ENCODE peak calls at places on chromosomes 16 and 17, in ten cellular contexts. Y is tibial nerve, M is IMR-90, Q is stomach, I is transverse colon, V is heart left ventricle, H is A549, K is HCT116, A is spleen, W is ovary. C is an unnamed sample.

GRCh38 chr17:74758846-74759163 is 10.4 kb downstream of the NHERF1 start:
- DNase-seq in K (no peak), W (no peak), Y (no peak), Q (no peak), H (no peak), A (no peak), I (peak; percentile 46), V (no peak), M (peak; percentile 27), C (peak; percentile 78)

GRCh38 chr17:28711723-28712036 is at the start of gene PROCA1:
- DNase-seq in M (no peak), W (peak; percentile 85), I (no peak), Q (no peak), H (no peak), A (peak; percentile 91), K (no peak), Y (no peak), V (no peak), C (no peak)

GRCh38 chr16:68072038-68072695 is 13.0 kb upstream of the NFATC3 start:
- DNase-seq in Q (no peak), I (peak; percentile 66), V (no peak), Y (peak; percentile 59), A (no peak), M (peak; percentile 78), H (peak; percentile 60), K (no peak), W (peak; percentile 67), C (peak; percentile 90)

GRCh38 chr17:35731239-35731931 is at the start of gene RASL10B:
- DNase-seq in V (peak; percentile 69), I (peak; percentile 37), H (no peak), A (no peak), Y (peak; percentile 37), K (no peak), Q (peak; percentile 54), W (peak; percentile 75), M (peak; percentile 31), C (peak; percentile 62)

GRCh38 chr16:25037221-25037620 is 22.1 kb upstream of the ARHGAP17 start:
- DNase-seq in V (no peak), I (no peak), Q (no peak), A (no peak), W (no peak), H (no peak), M (no peak), K (no peak), Y (no peak), C (no peak)

GRCh38 chr16:23711785-23712184 is 1.2 kb downstream of the ERN2 start:
- DNase-seq in I (peak; percentile 83), K (no peak), Y (no peak), W (no peak), V (no peak), M (no peak), A (peak; percentile 40), Q (peak; percentile 79), H (no peak), C (no peak)

GRCh38 chr16:69718365-69718764 is 8.0 kb downstream of the NQO1 start:
- DNase-seq in H (no peak), I (no peak), V (no peak), K (no peak), A (no peak), M (no peak), Q (no peak), W (no peak), Y (no peak), C (no peak)

GRCh38 chr17:40110457-40110856 is 10.1 kb upstream of the NR1D1 start:
- DNase-seq in I (no peak), Q (no peak), Y (peak; percentile 44), H (no peak), A (no peak), M (no peak), K (no peak), W (peak; percentile 52), V (no peak), C (peak; percentile 77)

GRCh38 chr17:17572010-17572785 is 19.3 kb downstream of the PEMT start:
- DNase-seq in A (no peak), I (no peak), Y (no peak), H (no peak), W (no peak), M (no peak), Q (no peak), V (no peak), K (no peak), C (peak; percentile 48)

GRCh38 chr16:1311738-1312458 is 2.5 kb downstream of the UBE2I start:
- DNase-seq in H (no peak), A (peak; percentile 82), M (peak; percentile 17), Y (no peak), Q (no peak), W (peak; percentile 64), K (no peak), I (no peak), V (peak; percentile 55), C (peak; percentile 77)

DNA sequence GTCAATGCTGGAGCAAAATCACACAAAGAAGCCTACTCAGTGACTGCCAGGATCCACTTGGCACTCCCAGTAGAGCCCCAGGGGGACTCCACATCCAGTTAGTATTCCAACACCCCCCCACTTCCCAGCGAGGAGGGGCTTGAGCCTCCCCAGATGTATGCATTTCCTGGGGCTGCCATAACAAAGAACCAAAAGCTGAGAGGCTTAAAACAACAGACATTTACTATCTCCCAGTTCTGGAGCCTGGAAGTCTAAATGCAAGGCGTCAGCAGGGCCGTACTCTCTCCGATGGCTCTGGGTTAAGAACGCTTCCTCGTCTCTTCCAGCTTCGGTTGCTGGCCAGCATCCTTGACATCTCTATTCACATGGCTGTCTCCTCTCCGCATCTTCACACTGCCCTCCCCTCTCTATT is 23.0 kb upstream of the GNA13 start:
- DNase-seq in Y (no peak), A (no peak), V (no peak), I (no peak), M (no peak), Q (no peak), K (no peak), H (no peak), W (no peak), C (no peak)
- TF ChIP-seq CTCF in Y (no peak), A (no peak), V (no peak), I (no peak), M (no peak), Q (no peak), K (no peak), H (no peak), W (no peak), C (no peak)

DNA sequence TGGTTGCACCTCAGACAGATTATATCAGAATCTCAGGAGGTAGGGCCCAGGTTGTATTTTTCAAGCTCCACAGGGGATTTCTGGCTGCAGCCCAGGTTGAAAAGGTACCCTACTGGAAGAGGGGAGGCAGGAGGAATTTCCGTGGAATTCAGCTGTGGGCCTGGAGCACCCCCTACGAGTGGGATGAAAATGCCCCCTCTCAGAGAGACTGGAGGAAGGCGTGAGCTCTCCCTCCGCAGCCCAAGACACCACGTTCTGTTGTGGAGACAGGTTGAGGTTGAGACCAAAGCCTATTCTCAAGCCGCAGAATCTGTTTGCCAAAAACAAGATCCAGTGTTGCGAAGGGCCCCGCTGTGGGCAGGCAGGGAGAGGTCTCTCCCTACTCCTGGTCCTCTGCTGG is 102.0 kb downstream of the CCDC182 start:
- DNase-seq in M (no peak), A (no peak), V (no peak), Y (no peak), H (no peak), W (no peak), I (no peak), K (no peak), Q (no peak), C (no peak)
- H3K27ac ChIP-seq in M (no peak overlapping the region), A (no peak overlapping the region), V (no peak overlapping the region), Y (no peak overlapping the region), H (no peak overlapping the region), W (no peak overlapping the region), I (no peak overlapping the region), K (no peak overlapping the region), Q (no peak overlapping the region), C (no peak overlapping the region)

GRCh38 chr16:30068750-30069574 is 3.4 kb downstream of the ALDOA start:
- DNase-seq in Q (no peak), W (peak; percentile 53), A (no peak), V (no peak), H (peak; percentile 59), K (no peak), I (peak; percentile 28), Y (no peak), M (no peak), C (peak; percentile 54)
- TF ChIP-seq POLR2A in Q (no peak), W (no peak), A (no peak), V (no peak), H (no peak), K (no peak), I (no peak), Y (no peak), M (no peak), C (no peak)

GRCh38 chr16:16934660-16935059 is 536.1 kb downstream of the XYLT1 start:
- DNase-seq in A (no peak), Y (no peak), Q (no peak), K (no peak), H (no peak), I (no peak), W (no peak), M (no peak), V (no peak), C (no peak)

GRCh38 chr16:16930309-16931000 is 540.3 kb downstream of the XYLT1 start:
- DNase-seq in M (no peak), H (no peak), W (no peak), I (no peak), A (no peak), Q (no peak), Y (no peak), V (no peak), K (no peak), C (peak; percentile 55)

GRCh38 chr16:16938009-16938408 is 532.8 kb downstream of the XYLT1 start:
- DNase-seq in Q (no peak), V (no peak), M (no peak), A (no peak), Y (no peak), H (no peak), I (no peak), W (no peak), K (no peak), C (no peak)

GRCh38 chr16:16938980-16939379 is 531.8 kb downstream of the XYLT1 start:
- DNase-seq in I (no peak), M (no peak), H (no peak), W (no peak), V (no peak), Q (no peak), A (no peak), Y (no peak), K (no peak), C (no peak)

GRCh38 chr16:16933861-16934260 is 536.9 kb downstream of the XYLT1 start:
- DNase-seq in Q (no peak), A (no peak), W (no peak), M (no peak), K (no peak), Y (no peak), H (no peak), V (no peak), I (no peak), C (no peak)
- TF ChIP-seq CTCF in Q (no peak), A (no peak), W (no peak), M (no peak), K (no peak), Y (no peak), H (no peak), V (no peak), I (no peak), C (no peak)

DNA sequence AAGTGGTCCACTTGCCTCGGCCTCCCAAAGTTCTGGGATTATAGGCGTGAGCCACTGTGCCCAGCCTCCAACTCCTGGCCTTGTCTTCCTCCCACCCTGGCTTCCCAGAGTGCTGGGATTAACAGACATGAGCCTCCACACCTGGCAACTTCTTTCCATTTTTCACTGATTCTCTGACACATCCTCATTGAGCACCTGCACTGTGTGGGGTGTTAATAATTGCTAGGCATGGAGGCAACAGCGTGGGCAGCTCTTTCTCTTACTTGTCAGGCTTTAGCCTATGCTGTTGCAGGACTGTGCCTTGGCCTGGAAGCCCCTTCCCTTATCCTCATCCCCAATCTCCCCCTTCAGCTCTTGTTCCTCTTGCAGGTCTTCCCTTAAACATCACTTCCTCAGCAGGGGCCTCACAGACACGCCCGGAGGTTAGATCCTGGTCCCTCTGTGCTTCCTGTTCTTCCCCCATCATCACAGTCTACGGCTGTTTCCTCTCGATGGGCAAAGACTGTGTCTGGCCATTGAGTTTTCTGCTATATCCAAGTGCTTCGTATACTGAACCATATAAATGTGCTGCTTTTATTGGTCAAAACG is 7.9 kb downstream of the QPRT start:
- DNase-seq in M (no peak), I (no peak), K (no peak), Y (no peak), W (no peak), Q (no peak), H (no peak), V (no peak), A (no peak), C (no peak)
- H3K27ac ChIP-seq in M (no peak overlapping the region), I (no peak overlapping the region), K (no peak overlapping the region), Y (no peak overlapping the region), W (no peak overlapping the region), Q (no peak overlapping the region), H (no peak overlapping the region), V (no peak overlapping the region), A (no peak overlapping the region), C (no peak overlapping the region)